ENCODE peak calls at places on chromosomes 1 and 21, in four cellular contexts. O is fibroblast of lung, X is K562, G is OCI-LY7. F is an unnamed sample. For H3K4me1 and H3K79me2, the result is how much of the 10 kb centered on the place peaks cover.

GRCh38 chr1:43774359-43774758 is 67.0 kb downstream of the ST3GAL3 start:
- DNase-seq in O (peak), G (no peak), X (peak), F (peak)

GRCh38 chr1:183676515-183677189 is 23.5 kb upstream of the APOBEC4 start:
- DNase-seq in G (no peak), X (no peak), O (peak), F (no peak)

GRCh38 chr1:47225430-47226100 is 6.5 kb downstream of the TAL1 start:
- DNase-seq in X (no peak), O (no peak), G (no peak), F (no peak)

GRCh38 chr1:176696109-176696508 is 233.1 kb downstream of the PAPPA2 start:
- DNase-seq in X (peak), O (peak), G (peak), F (no peak)

GRCh38 chr1:6351480-6352137 is 42.0 kb downstream of the ACOT7 start:
- DNase-seq in O (no peak), X (no peak), G (no peak), F (no peak)

GRCh38 chr1:236168716-236169429 is 26.5 kb downstream of the GPR137B start:
- DNase-seq in G (peak), X (peak), O (peak), F (peak)

GRCh38 chr21:34813266-34813886 is 144.6 kb downstream of the CLIC6 start:
- DNase-seq in O (peak), X (no peak), G (no peak), F (peak)

GRCh38 chr1:244224487-244225430 is 173.7 kb downstream of the ZBTB18 start:
- DNase-seq in X (peak), G (no peak), O (no peak), F (no peak)

GRCh38 chr1:94106716-94107115 is 14.2 kb downstream of the ABCA4 start:
- DNase-seq in O (peak), G (no peak), X (no peak), F (peak)

GRCh38 chr1:176559474-176560390 is 96.8 kb downstream of the PAPPA2 start:
- DNase-seq in O (peak), X (peak), G (peak), F (peak)

GRCh38 chr1:36458910-36459309 is 5.3 kb downstream of the MRPS15 start:
- DNase-seq in O (no peak), G (no peak), X (no peak), F (no peak)

GRCh38 chr1:242784807-242785206 is 260.3 kb upstream of the PLD5 start:
- DNase-seq in O (peak), X (no peak), G (no peak), F (no peak)

DNA sequence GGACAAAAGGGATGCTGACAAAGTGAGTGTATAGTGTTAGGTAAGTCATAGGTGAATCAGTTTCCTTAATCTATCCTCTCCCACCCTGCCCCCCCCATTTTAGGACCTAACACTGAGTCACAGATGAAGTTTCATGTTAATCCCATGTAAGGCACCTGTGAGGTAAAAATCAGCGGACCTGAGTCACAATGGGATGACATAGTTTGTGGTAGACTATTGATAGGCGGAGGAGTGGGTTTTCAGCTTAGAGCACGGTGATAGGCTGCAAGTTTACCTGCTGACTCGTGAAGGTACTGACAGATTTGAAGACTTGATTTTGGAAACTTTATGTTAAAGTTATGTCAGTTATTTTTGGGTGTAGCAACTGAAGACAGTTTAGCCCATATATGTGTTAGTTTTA is 1.7 kb downstream of the TOR1AIP1 start:
- DNase-seq in O (peak), G (peak), X (peak), F (no peak)
- H3K4me1 ChIP-seq in O (under half), G (under half), X (under half), F (under half)

DNA sequence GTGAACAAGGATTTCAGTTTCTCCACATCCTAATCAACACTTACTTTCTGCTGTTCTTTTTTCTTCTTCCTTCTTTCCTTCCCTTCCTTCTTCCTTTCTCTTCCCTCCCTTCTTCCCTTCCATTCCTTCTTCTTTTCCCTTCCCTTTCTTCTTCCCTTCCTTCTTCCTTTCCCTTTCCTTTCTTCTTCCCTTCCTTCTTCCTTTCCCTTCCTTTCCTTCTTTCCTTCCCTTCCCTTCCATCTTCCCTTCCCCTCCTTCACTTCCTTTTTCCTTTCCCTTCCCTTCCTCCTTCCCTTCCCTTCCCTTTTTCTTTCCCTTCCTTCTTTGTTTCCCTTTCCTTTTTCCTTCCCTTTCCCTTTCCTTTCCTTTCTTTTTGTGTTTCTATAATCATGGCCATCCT is 115.3 kb downstream of the KIF26B start:
- DNase-seq in G (no peak), O (no peak), X (no peak), F (no peak)
- H3K79me2 ChIP-seq in G (under half), O (under half), X (under half), F (under half)

GRCh38 chr1:48790397-48790796 is 13.7 kb upstream of the BEND5 start:
- DNase-seq in X (no peak), O (no peak), G (no peak), F (no peak)

GRCh38 chr1:48789903-48790302 is 13.2 kb upstream of the BEND5 start:
- DNase-seq in G (no peak), X (no peak), O (no peak), F (no peak)

GRCh38 chr1:48793863-48794262 is 17.2 kb upstream of the BEND5 start:
- DNase-seq in X (no peak), O (no peak), G (peak), F (no peak)

GRCh38 chr1:48794815-48795214 is 18.1 kb upstream of the BEND5 start:
- DNase-seq in X (no peak), O (no peak), G (no peak), F (no peak)
- H3K27ac ChIP-seq in X (no peak), O (no peak), G (no peak), F (no peak)

DNA sequence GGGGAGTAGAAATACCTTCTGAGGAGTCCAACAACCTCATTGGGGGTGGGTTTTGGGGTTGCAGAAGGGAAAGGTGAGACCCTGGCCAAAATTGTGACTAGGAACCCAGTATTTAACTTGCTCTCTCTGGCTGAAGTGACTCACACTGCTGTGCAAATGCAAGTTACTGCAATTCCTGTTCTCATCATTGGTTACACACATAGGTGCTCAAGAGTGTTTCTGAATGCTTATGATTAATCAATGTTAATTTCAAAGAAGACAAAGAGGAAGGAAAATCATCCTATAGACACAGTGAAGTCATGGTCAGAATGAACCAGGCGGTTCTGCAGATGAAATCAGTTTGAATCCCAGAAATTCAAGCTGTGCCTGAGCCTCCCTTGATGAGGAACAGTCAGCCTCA is 3.1 kb downstream of the ASCL5 start:
- DNase-seq in X (no peak), O (no peak), G (no peak), F (no peak)
- H3K4me1 ChIP-seq in X (under half), O (under half), G (under half), F (under half)

GRCh38 chr1:53359225-53359933 is 31.5 kb upstream of the LRP8 start:
- DNase-seq in G (no peak), O (no peak), X (no peak), F (no peak)

GRCh38 chr1:53359934-53360276 is 32.0 kb upstream of the LRP8 start:
- DNase-seq in X (no peak), O (no peak), G (no peak), F (no peak)

GRCh38 chr1:53362270-53362669 is 34.4 kb upstream of the LRP8 start:
- DNase-seq in O (no peak), G (no peak), X (no peak), F (no peak)

GRCh38 chr1:53362851-53363642 is 35.2 kb upstream of the LRP8 start:
- DNase-seq in G (peak), X (peak), O (no peak), F (no peak)

GRCh38 chr1:53361541-53361961 is 33.7 kb upstream of the LRP8 start:
- DNase-seq in G (no peak), O (no peak), X (no peak), F (no peak)
- H3K79me2 ChIP-seq in G (under half), O (under half), X (under half), F (under half)

DNA sequence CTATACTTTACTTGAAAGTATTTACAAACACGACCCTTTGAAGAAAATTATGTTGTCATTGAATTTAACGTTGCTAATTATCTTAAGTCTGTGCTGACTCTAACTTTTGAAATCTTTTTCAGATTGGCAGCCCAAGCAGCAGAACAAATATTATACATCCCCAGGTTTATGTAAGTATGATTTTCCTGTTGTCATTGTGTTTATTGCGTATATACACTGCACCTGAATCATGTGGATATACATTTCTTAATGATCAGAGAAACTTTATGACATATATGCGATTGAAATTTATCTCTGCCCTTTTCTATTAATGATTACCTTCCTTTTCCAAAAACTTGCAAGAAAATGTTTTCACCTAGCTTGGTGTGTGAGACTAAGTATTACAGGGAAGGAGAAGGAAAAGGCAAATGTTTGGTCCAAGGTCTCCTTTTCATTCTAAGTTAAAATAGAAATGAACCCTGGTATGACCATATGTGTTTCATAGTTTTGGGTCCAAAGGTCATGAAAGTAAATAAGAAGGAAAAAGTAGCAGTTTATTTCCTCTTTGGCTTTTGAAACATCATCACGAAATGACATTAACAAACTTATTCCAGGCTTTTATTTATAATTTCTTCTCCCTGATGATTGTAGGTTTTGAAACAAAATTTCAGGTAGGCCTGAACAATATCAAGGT is 116.8 kb downstream of the VPS13D start:
- DNase-seq in O (no peak), X (no peak), G (no peak), F (no peak)
- H3K27ac ChIP-seq in O (no peak), X (no peak), G (peak), F (no peak)

GRCh38 chr1:162878000-162878596 is 17.1 kb upstream of the CCDC190 start:
- DNase-seq in X (peak), G (peak), O (peak), F (peak)
- H3K4me1 ChIP-seq in X (under half), G (under half), O (under half), F (under half)

GRCh38 chr1:221735976-221736375 is 5.9 kb downstream of the DUSP10 start:
- DNase-seq in O (no peak), G (no peak), X (no peak), F (no peak)
- H3K79me2 ChIP-seq in O (half or more), G (under half), X (under half), F (half or more)

F was measured in PC-9.